ENCODE peak calls at places on chromosomes 7 and 10, in seven cellular contexts. H, B, G, I, E, K and T are unnamed samples.

GRCh38 chr7:28179081-28180030 is 1.2 kb downstream of the JAZF1 start:
- DNase-seq in E (peak), H (peak), G (peak), K (peak), I (peak), B (peak), T (no peak)

GRCh38 chr7:139708541-139708940 is 69.3 kb downstream of the HIPK2 start:
- DNase-seq in H (no peak), I (peak), K (no peak), E (no peak), G (no peak), B (no peak), T (no peak)

GRCh38 chr7:131124867-131125266 is 202.8 kb upstream of the MKLN1 start:
- DNase-seq in K (no peak), H (no peak), I (no peak), B (no peak), E (no peak), G (no peak), T (no peak)

GRCh38 chr7:16883918-16884317 is 2.1 kb upstream of the AGR3 start:
- DNase-seq in K (no peak), H (no peak), E (no peak), B (no peak), G (no peak), I (no peak), T (no peak)

GRCh38 chr10:84850826-84851225 is 522.4 kb downstream of the CCSER2 start:
- DNase-seq in I (no peak), G (no peak), E (no peak), K (no peak), H (no peak), B (no peak), T (no peak)

GRCh38 chr7:14233026-14233897 is 243.8 kb upstream of the ETV1 start:
- DNase-seq in I (peak), B (peak), H (no peak), K (no peak), E (no peak), G (no peak), T (no peak)

GRCh38 chr7:100490483-100491191 is 6.9 kb downstream of the NYAP1 start:
- DNase-seq in E (no peak), H (peak), B (no peak), G (no peak), I (no peak), K (no peak), T (no peak)

GRCh38 chr10:31554556-31554955 is 235.5 kb downstream of the ZEB1 start:
- DNase-seq in K (no peak), I (no peak), G (no peak), B (peak), E (no peak), H (no peak), T (no peak)

GRCh38 chr10:99005254-99005653 is 230.4 kb downstream of the HPSE2 start:
- DNase-seq in K (no peak), H (no peak), G (no peak), B (no peak), I (no peak), E (no peak), T (no peak)

GRCh38 chr10:104351067-104351681 is 2.5 kb upstream of the CFAP58 start:
- DNase-seq in I (no peak), K (no peak), G (no peak), H (no peak), B (peak), E (no peak), T (peak)

GRCh38 chr10:132110091-132110490 is 44.3 kb downstream of the JAKMIP3 start:
- DNase-seq in E (no peak), I (peak), H (no peak), K (no peak), B (no peak), G (peak), T (no peak)

GRCh38 chr7:158680754-158681153 is 23.9 kb downstream of the NCAPG2 start:
- DNase-seq in E (no peak), I (no peak), G (no peak), H (no peak), B (no peak), K (no peak), T (no peak)

GRCh38 chr10:10785627-10786333 is 231.9 kb upstream of the CELF2 start:
- DNase-seq in G (no peak), H (no peak), I (no peak), K (no peak), B (peak), E (no peak), T (no peak)
- H3K27ac ChIP-seq in G (no peak), H (no peak), I (no peak), K (no peak), B (no peak), E (no peak), T (peak)

DNA sequence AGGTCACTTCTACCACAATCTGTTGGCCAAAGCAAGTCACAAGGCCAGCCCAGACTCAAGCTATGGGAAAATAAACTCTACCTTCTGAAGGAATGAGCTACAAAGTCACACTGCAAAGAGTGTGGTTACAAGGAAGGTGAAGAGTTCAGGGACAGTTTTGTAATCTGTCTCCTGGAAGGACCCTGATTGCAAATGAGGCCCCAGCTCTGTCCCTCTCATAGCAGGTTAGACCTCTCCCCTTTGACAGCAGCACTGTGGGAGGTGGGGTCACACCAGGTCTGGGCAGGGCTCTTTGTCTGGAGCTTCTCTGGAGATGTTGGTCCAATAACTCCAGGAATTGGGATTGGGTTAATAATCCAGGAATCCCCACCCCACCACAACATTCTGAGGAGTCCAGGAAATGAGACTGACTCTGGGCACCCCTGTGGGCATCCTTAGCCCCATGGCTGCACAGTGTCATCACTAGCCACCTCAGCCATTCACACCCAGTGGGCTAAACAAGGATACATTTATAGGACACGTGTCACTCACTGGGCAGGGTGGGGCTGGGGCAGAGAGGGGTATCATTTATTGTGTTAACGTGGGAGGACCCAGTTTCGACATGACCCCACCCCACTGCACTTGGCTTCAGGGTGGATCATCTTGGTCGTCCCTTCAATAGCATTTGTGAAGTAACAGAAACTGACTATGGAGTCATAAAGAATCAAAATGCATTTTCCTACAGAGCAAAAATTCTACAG is 23.7 kb upstream of the C10orf105 start:
- DNase-seq in B (no peak), I (no peak), H (no peak), K (no peak), G (no peak), E (no peak), T (no peak)
- H3K27ac ChIP-seq in B (no peak), I (no peak), H (no peak), K (peak), G (no peak), E (no peak), T (peak)

GRCh38 chr10:82591421-82591820 is 716.4 kb downstream of the NRG3 start:
- DNase-seq in G (no peak), B (no peak), E (no peak), K (no peak), H (no peak), I (no peak), T (no peak)
- H3K27ac ChIP-seq in G (no peak), B (no peak), E (no peak), K (no peak), H (no peak), I (no peak), T (no peak)

GRCh38 chr7:30817060-30817770 is 46.0 kb downstream of the MINDY4 start:
- DNase-seq in B (peak), E (no peak), H (no peak), K (no peak), I (no peak), G (no peak), T (no peak)
- H3K27ac ChIP-seq in B (no peak), E (peak), H (no peak), K (no peak), I (no peak), G (peak), T (no peak)

DNA sequence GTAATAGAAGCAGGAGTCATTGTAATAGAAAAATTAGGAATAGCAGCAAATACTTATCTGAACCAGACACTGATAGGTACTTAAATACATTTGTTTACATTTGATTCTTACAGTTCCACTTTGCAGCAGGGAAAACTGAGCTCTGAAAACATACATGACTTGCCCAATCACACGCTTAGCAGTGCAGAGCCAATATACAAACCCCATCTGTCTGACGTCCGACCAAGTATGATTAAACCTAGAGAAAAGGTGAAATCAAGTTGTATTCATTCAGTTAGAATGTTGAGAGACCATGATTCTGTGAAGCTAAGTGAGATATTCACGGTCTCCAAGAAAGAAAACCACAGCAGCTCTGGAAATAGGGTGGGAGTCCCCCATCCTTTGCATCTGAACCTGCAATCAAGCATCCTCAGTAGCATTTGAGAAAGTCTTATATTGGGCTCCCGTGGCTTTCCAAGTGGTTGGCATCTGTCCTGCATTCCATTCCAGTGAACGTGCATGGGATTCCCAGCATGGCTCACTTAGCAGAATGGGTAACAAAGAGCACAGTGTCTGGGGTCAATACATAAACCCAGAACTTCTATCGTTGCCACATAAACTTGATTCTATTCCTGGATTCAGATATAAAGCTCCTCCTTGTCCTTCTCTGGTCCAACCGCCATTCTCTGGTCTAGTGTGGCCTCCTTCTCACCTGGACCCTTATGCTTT is 148.7 kb upstream of the RSU1 start:
- DNase-seq in E (peak), H (no peak), K (no peak), B (peak), G (peak), I (peak), T (peak)
- H3K27ac ChIP-seq in E (peak), H (no peak), K (no peak), B (peak), G (no peak), I (peak), T (no peak)

GRCh38 chr10:126946746-126947145 is 41.5 kb downstream of the DOCK1 start:
- DNase-seq in E (no peak), I (no peak), B (no peak), G (no peak), K (no peak), H (no peak), T (no peak)

GRCh38 chr10:126944191-126944590 is 39.0 kb downstream of the DOCK1 start:
- DNase-seq in I (no peak), G (no peak), H (no peak), K (no peak), B (no peak), E (no peak), T (no peak)

GRCh38 chr10:126948355-126949160 is 43.3 kb downstream of the DOCK1 start:
- DNase-seq in B (no peak), H (no peak), I (no peak), K (no peak), G (no peak), E (no peak), T (no peak)

GRCh38 chr10:126949161-126949503 is 43.9 kb downstream of the DOCK1 start:
- DNase-seq in H (no peak), I (no peak), G (no peak), B (no peak), K (no peak), E (no peak), T (no peak)

GRCh38 chr10:126945351-126946035 is 40.3 kb downstream of the DOCK1 start:
- DNase-seq in I (no peak), B (peak), G (no peak), E (no peak), K (no peak), H (no peak), T (peak)
- H3K27ac ChIP-seq in I (no peak), B (peak), G (no peak), E (no peak), K (no peak), H (no peak), T (no peak)